ENCODE peak calls at places on chromosomes 3 and 15, in nine cellular contexts. I is activated CD8-positive, alpha-beta memory T cell treated with anti-CD3 and anti-CD28 coated beads, Interleukin-2, amount 50 U/mL, for 48 hours; G is HT-29; X is nucleus accumbens; A is posterior cingulate gyrus; F is RPMI8226; K is NCI-H345; L is B cell; E is NK-92 treated with Interleukin-12 subunit alpha and Interleukin-12 subunit beta, amount 100 ng/mL, for 24 hours. N is an unnamed sample.

GRCh38 chr15:60553163-60553562 is 74.2 kb upstream of the ICE2 start:
- DNase-seq in I (no peak), G (no peak), X (no peak), A (no peak), F (no peak), K (no peak), L (no peak), E (no peak), N (no peak)

GRCh38 chr15:28027714-28028076 is 71.4 kb downstream of the OCA2 start:
- DNase-seq in I (no peak), G (no peak), X (no peak), A (no peak), F (no peak), K (no peak), L (no peak), E (no peak), N (no peak)

GRCh38 chr3:137988152-137988551 is 21.8 kb upstream of the CLDN18 start:
- DNase-seq in I (no peak), G (no peak), X (no peak), A (no peak), F (no peak), K (peak; percentile 48), L (no peak), E (no peak), N (no peak)

GRCh38 chr15:78915341-78916087 is 29.3 kb downstream of the CTSH start:
- DNase-seq in I (no peak), G (no peak), X (no peak), A (no peak), F (no peak), K (no peak), L (no peak), E (no peak), N (peak; percentile 84)

GRCh38 chr15:68817304-68818087 is 3.2 kb downstream of the ANP32A start:
- DNase-seq in I (peak; percentile 87), G (peak; percentile 77), X (peak; percentile 77), A (peak; percentile 69), F (peak; percentile 88), K (peak; percentile 67), L (peak; percentile 85), E (peak; percentile 80), N (peak; percentile 80)

GRCh38 chr15:80999623-81000036 is 1.1 kb upstream of the TLNRD1 start:
- DNase-seq in I (peak; percentile 75), G (peak; percentile 92), X (no peak), A (no peak), F (peak; percentile 98), K (no peak), L (peak; percentile 52), E (peak; percentile 35), N (peak; percentile 77)

GRCh38 chr15:96337991-96338771 is 7.7 kb downstream of the NR2F2 start:
- DNase-seq in I (no peak), G (peak; percentile 57), X (no peak), A (no peak), F (no peak), K (no peak), L (no peak), E (no peak), N (peak; percentile 71)

GRCh38 chr15:100112061-100112420 is 229.7 kb downstream of the ADAMTS17 start:
- DNase-seq in I (no peak), G (no peak), X (no peak), A (no peak), F (peak; percentile 97), K (no peak), L (no peak), E (no peak), N (no peak)

GRCh38 chr15:88428805-88429605 is 38.2 kb downstream of the MRPL46 start:
- DNase-seq in I (no peak), G (no peak), X (no peak), A (no peak), F (no peak), K (no peak), L (no peak), E (no peak), N (no peak)

GRCh38 chr3:76638006-76638405 is 401.9 kb upstream of the ROBO2 start:
- DNase-seq in I (no peak), G (no peak), X (no peak), A (no peak), F (no peak), K (no peak), L (no peak), E (no peak), N (no peak)

GRCh38 chr3:55620361-55621025 is 133.4 kb upstream of the WNT5A start:
- DNase-seq in I (no peak), G (peak; percentile 17), X (no peak), A (no peak), F (peak; percentile 67), K (no peak), L (no peak), E (no peak), N (no peak)

GRCh38 chr15:29480278-29480677 is 210.7 kb upstream of the NSMCE3 start:
- DNase-seq in I (no peak), G (no peak), X (no peak), A (no peak), F (no peak), K (no peak), L (no peak), E (no peak), N (no peak)

GRCh38 chr15:67119238-67119846 is 53.9 kb downstream of the SMAD3 start:
- DNase-seq in I (no peak), G (no peak), X (no peak), A (no peak), F (no peak), K (no peak), L (no peak), E (no peak), N (no peak)

GRCh38 chr3:9536212-9536611 is 17.4 kb downstream of the LHFPL4 start:
- DNase-seq in I (no peak), G (no peak), X (no peak), A (no peak), F (no peak), K (no peak), L (no peak), E (no peak), N (no peak)

GRCh38 chr15:72135719-72136118 is 17.5 kb downstream of the SENP8 start:
- DNase-seq in I (no peak), G (no peak), X (no peak), A (no peak), F (no peak), K (peak; percentile 65), L (no peak), E (no peak), N (no peak)

GRCh38 chr3:190862209-190863118 is at the start of gene GMNC:
- DNase-seq in I (peak; percentile 65), G (peak; percentile 49), X (peak; percentile 79), A (peak; percentile 64), F (peak; percentile 17), K (peak; percentile 86), L (peak; percentile 57), E (no peak), N (no peak)

GRCh38 chr3:151979914-151980313 is 106.5 kb downstream of the SUCNR1 start:
- DNase-seq in I (no peak), G (no peak), X (no peak), A (no peak), F (no peak), K (no peak), L (no peak), E (no peak), N (no peak)

GRCh38 chr3:59424268-59425010 is 374.6 kb upstream of the CFAP20DC start:
- DNase-seq in I (no peak), G (no peak), X (no peak), A (no peak), F (no peak), K (no peak), L (peak; percentile 11), E (peak; percentile 11), N (no peak)

GRCh38 chr15:98904466-98905048 is 103.0 kb downstream of the PGPEP1L start:
- DNase-seq in I (no peak), G (peak; percentile 48), X (peak; percentile 15), A (peak; percentile 63), F (peak; percentile 38), K (peak; percentile 40), L (no peak), E (no peak), N (peak; percentile 77)

GRCh38 chr3:189995129-189995528 is 125.6 kb downstream of the P3H2 start:
- DNase-seq in I (no peak), G (no peak), X (no peak), A (no peak), F (no peak), K (no peak), L (no peak), E (no peak), N (no peak)

GRCh38 chr15:25568751-25569150 is 129.9 kb upstream of the UBE3A start:
- DNase-seq in I (no peak), G (no peak), X (no peak), A (peak; percentile 11), F (no peak), K (no peak), L (no peak), E (no peak), N (no peak)

GRCh38 chr3:126212629-126213375 is 32.4 kb upstream of the ALDH1L1 start:
- DNase-seq in I (no peak), G (peak; percentile 85), X (no peak), A (peak; percentile 41), F (peak; percentile 13), K (peak; percentile 26), L (no peak), E (no peak), N (peak; percentile 17)

GRCh38 chr3:172352786-172353185 is 95.5 kb downstream of the GHSR start:
- DNase-seq in I (no peak), G (no peak), X (no peak), A (no peak), F (no peak), K (no peak), L (no peak), E (no peak), N (no peak)

GRCh38 chr3:151305081-151305777 is 11.4 kb downstream of the GPR87 start:
- DNase-seq in I (peak; percentile 73), G (peak; percentile 98), X (no peak), A (peak; percentile 20), F (no peak), K (no peak), L (no peak), E (no peak), N (no peak)

GRCh38 chr3:70824078-70824477 is 511.6 kb upstream of the MDFIC2 start:
- DNase-seq in I (no peak), G (no peak), X (no peak), A (no peak), F (no peak), K (no peak), L (no peak), E (no peak), N (no peak)

GRCh38 chr3:85161544-85161943 is 202.8 kb downstream of the CADM2 start:
- DNase-seq in I (no peak), G (no peak), X (peak; percentile 9), A (no peak), F (no peak), K (no peak), L (no peak), E (peak; percentile 15), N (peak; percentile 13)

GRCh38 chr3:196989721-196990262 is 21.2 kb upstream of the PIGZ start:
- DNase-seq in I (no peak), G (no peak), X (no peak), A (no peak), F (no peak), K (peak; percentile 89), L (no peak), E (no peak), N (no peak)

GRCh38 chr3:49900491-49901153 is 3.1 kb downstream of the MST1R start:
- DNase-seq in I (no peak), G (peak; percentile 88), X (no peak), A (no peak), F (peak; percentile 91), K (no peak), L (no peak), E (no peak), N (no peak)

GRCh38 chr3:171876651-171877272 is 33.6 kb downstream of the TMEM212 start:
- DNase-seq in I (no peak), G (no peak), X (no peak), A (no peak), F (no peak), K (no peak), L (no peak), E (no peak), N (peak; percentile 24)

GRCh38 chr3:95162794-95163193 is 1099.9 kb downstream of the NSUN3 start:
- DNase-seq in I (no peak), G (no peak), X (no peak), A (no peak), F (no peak), K (no peak), L (no peak), E (no peak), N (no peak)

GRCh38 chr3:152193673-152194267 is 75.0 kb upstream of the MBNL1 start:
- DNase-seq in I (no peak), G (no peak), X (no peak), A (no peak), F (peak; percentile 75), K (no peak), L (no peak), E (peak; percentile 31), N (peak; percentile 76)